ENCODE peak calls at places on chromosomes 7 and 10, in ten cellular contexts. T is HT1080, F is substantia nigra, C is A549, Q is dermis microvascular lymphatic vessel endothelial cell, Z is brain microvascular endothelial cell, X is NCI-H2081, J is mammary epithelial cell, M is T-helper 2 cell, E is psoas muscle. D is an unnamed sample.

GRCh38 chr10:26879744-26880143 is 19.0 kb upstream of the ABI1 start:
- DNase-seq in T (no peak), F (no peak), C (peak; percentile 8), Q (no peak), Z (no peak), X (peak; percentile 50), J (no peak), M (no peak), E (no peak), D (no peak)

GRCh38 chr7:104124893-104125292 is 82.9 kb downstream of the ORC5 start:
- DNase-seq in T (no peak), F (no peak), C (no peak), Q (no peak), Z (no peak), X (no peak), J (no peak), M (no peak), E (no peak), D (no peak)

GRCh38 chr7:44633254-44634186 is 27.1 kb downstream of the OGDH start:
- DNase-seq in T (peak; percentile 98), F (peak; percentile 64), C (no peak), Q (peak; percentile 88), Z (peak; percentile 92), X (peak; percentile 49), J (peak; percentile 97), M (peak; percentile 90), E (peak; percentile 85), D (peak; percentile 89)

GRCh38 chr7:70498633-70499032 is 633.3 kb upstream of the GALNT17 start:
- DNase-seq in T (no peak), F (no peak), C (no peak), Q (no peak), Z (no peak), X (peak; percentile 86), J (no peak), M (no peak), E (no peak), D (no peak)

GRCh38 chr10:75401569-75402485 is at the start of gene ZNF503:
- DNase-seq in T (peak; percentile 97), F (peak; percentile 92), C (peak; percentile 98), Q (peak; percentile 89), Z (peak; percentile 95), X (peak; percentile 94), J (peak; percentile 97), M (no peak), E (peak; percentile 97), D (peak; percentile 95)

GRCh38 chr7:43784030-43785001 is 25.8 kb downstream of the BLVRA start:
- DNase-seq in T (no peak), F (no peak), C (no peak), Q (no peak), Z (peak; percentile 22), X (no peak), J (no peak), M (no peak), E (no peak), D (no peak)

GRCh38 chr7:24764972-24765744 is 7.9 kb upstream of the GSDME start:
- DNase-seq in T (no peak), F (no peak), C (no peak), Q (no peak), Z (peak; percentile 9), X (no peak), J (no peak), M (no peak), E (no peak), D (no peak)

GRCh38 chr7:150359007-150359917 is 9.4 kb upstream of the REPIN1 start:
- DNase-seq in T (no peak), F (no peak), C (no peak), Q (no peak), Z (no peak), X (no peak), J (no peak), M (no peak), E (no peak), D (no peak)

GRCh38 chr7:81499262-81500116 is 270.4 kb downstream of the HGF start:
- DNase-seq in T (peak; percentile 63), F (peak; percentile 9), C (peak; percentile 52), Q (peak; percentile 96), Z (peak; percentile 72), X (peak; percentile 92), J (peak; percentile 52), M (no peak), E (no peak), D (peak; percentile 54)

GRCh38 chr7:33053716-33054115 is 8.9 kb downstream of the NT5C3A start:
- DNase-seq in T (no peak), F (no peak), C (no peak), Q (no peak), Z (no peak), X (no peak), J (no peak), M (no peak), E (no peak), D (no peak)

GRCh38 chr7:102192790-102193189 is 93.9 kb upstream of the SH2B2 start:
- DNase-seq in T (no peak), F (no peak), C (no peak), Q (no peak), Z (no peak), X (no peak), J (no peak), M (no peak), E (no peak), D (no peak)